ENCODE peak calls at places on chromosomes 3 and 15, in eight cellular contexts. U, C, K, S, E, P, Z and L are unnamed samples.
A peak's percentile ranks its signal among the peaks of the same experiment; 100 is the strongest.

GRCh38 chr3:195708066-195708465 is 12.7 kb upstream of the MUC20 start:
- DNase-seq in E (no peak), U (no peak), Z (no peak), S (no peak), K (no peak), P (no peak), C (no peak), L (no peak)

GRCh38 chr3:107630779-107631178 is 108.0 kb downstream of the BBX start:
- DNase-seq in U (no peak), E (no peak), S (no peak), K (no peak), Z (no peak), P (no peak), C (no peak), L (no peak)

GRCh38 chr15:42046597-42046996 is 25.8 kb upstream of the PLA2G4E start:
- DNase-seq in Z (no peak), K (no peak), P (peak; percentile 15), C (no peak), U (no peak), E (no peak), S (no peak), L (no peak)

GRCh38 chr15:74843891-74844299 is 939 bp upstream of the ULK3 start:
- DNase-seq in P (no peak), C (no peak), Z (peak; percentile 24), K (no peak), E (no peak), S (no peak), U (no peak), L (no peak)

GRCh38 chr3:124119056-124119721 is 127.3 kb upstream of the ROPN1 start:
- DNase-seq in P (no peak), C (peak; percentile 59), Z (no peak), U (no peak), E (no peak), S (no peak), K (peak; percentile 86), L (no peak)

GRCh38 chr3:123668906-123669305 is 84.1 kb upstream of the HACD2 start:
- DNase-seq in E (no peak), U (no peak), C (no peak), P (no peak), K (no peak), S (no peak), Z (no peak), L (no peak)

GRCh38 chr3:42032693-42033349 is 58.3 kb upstream of the TRAK1 start:
- DNase-seq in P (no peak), E (no peak), S (no peak), K (peak; percentile 97), Z (peak; percentile 91), U (no peak), C (peak; percentile 66), L (peak; percentile 24)

GRCh38 chr3:108153451-108153981 is 62.7 kb upstream of the CD47 start:
- DNase-seq in U (peak; percentile 68), P (peak; percentile 84), E (peak; percentile 48), S (no peak), C (peak; percentile 43), Z (peak; percentile 77), K (peak; percentile 49), L (peak; percentile 71)

GRCh38 chr15:65804252-65804931 is 12.3 kb upstream of the DENND4A start:
- DNase-seq in Z (no peak), S (no peak), P (no peak), C (no peak), E (no peak), K (no peak), U (no peak), L (no peak)

GRCh38 chr3:141476033-141476432 is 10.8 kb upstream of the RASA2 start:
- DNase-seq in Z (no peak), E (no peak), S (no peak), C (no peak), P (no peak), K (no peak), U (peak; percentile 66), L (no peak)

GRCh38 chr15:88274534-88275460 is 18.3 kb upstream of the NTRK3 start:
- DNase-seq in P (peak; percentile 94), S (no peak), Z (peak; percentile 81), E (peak; percentile 68), C (peak; percentile 46), K (no peak), U (peak; percentile 66), L (peak; percentile 42)

GRCh38 chr15:36782681-36783080 is 203.3 kb downstream of the CDIN1 start:
- DNase-seq in K (no peak), C (peak; percentile 50), S (no peak), E (no peak), U (no peak), Z (no peak), P (no peak), L (no peak)

GRCh38 chr15:66876423-66876730 is 174.3 kb downstream of the SMAD6 start:
- DNase-seq in S (no peak), E (no peak), K (no peak), U (no peak), P (peak; percentile 77), C (no peak), Z (no peak), L (peak; percentile 15)

GRCh38 chr15:59689626-59690236 is 611 bp upstream of the BNIP2 start:
- DNase-seq in K (peak; percentile 26), C (peak; percentile 59), U (peak; percentile 79), E (peak; percentile 58), Z (peak; percentile 76), P (peak; percentile 91), S (no peak), L (peak; percentile 94)

GRCh38 chr15:81853349-81853748 is 192.5 kb downstream of the MEX3B start:
- DNase-seq in Z (no peak), S (no peak), P (no peak), E (no peak), U (no peak), C (no peak), K (no peak), L (no peak)

GRCh38 chr3:42639192-42639591 is 14.3 kb upstream of the ZBTB47 start:
- DNase-seq in U (no peak), P (no peak), Z (no peak), K (no peak), C (no peak), S (no peak), E (no peak), L (no peak)

GRCh38 chr15:98548172-98548971 is 100.0 kb upstream of the IGF1R start:
- DNase-seq in C (peak; percentile 53), S (peak; percentile 30), U (no peak), Z (peak; percentile 80), K (peak; percentile 50), P (peak; percentile 89), E (peak; percentile 70), L (peak; percentile 72)

GRCh38 chr15:98549003-98549402 is 99.3 kb upstream of the IGF1R start:
- DNase-seq in S (no peak), E (no peak), K (no peak), U (no peak), P (no peak), C (no peak), Z (no peak), L (no peak)

GRCh38 chr15:98547255-98547654 is 101.1 kb upstream of the IGF1R start:
- DNase-seq in P (no peak), K (no peak), Z (no peak), C (no peak), E (no peak), U (no peak), S (no peak), L (no peak)

GRCh38 chr15:98546325-98546724 is 102.0 kb upstream of the IGF1R start:
- DNase-seq in E (no peak), Z (no peak), C (no peak), U (no peak), P (peak; percentile 45), S (no peak), K (no peak), L (no peak)

GRCh38 chr15:98547741-98548166 is 100.6 kb upstream of the IGF1R start:
- DNase-seq in S (no peak), C (no peak), P (peak; percentile 79), U (no peak), K (peak; percentile 6), Z (peak; percentile 44), E (no peak), L (peak; percentile 26)
- H3K9ac ChIP-seq in S (peak overlapping the region; percentile 77), C (no peak overlapping the region), P (no peak overlapping the region), U (no peak overlapping the region), K (peak overlapping the region; percentile 58), Z (no peak overlapping the region), E (peak overlapping the region; percentile 79), L (no peak overlapping the region)

GRCh38 chr15:40330368-40330836 is 6.9 kb downstream of the INAFM2 start:
- DNase-seq in E (no peak), K (peak; percentile 60), U (no peak), C (no peak), Z (no peak), P (no peak), S (no peak), L (no peak)

GRCh38 chr15:40328176-40328575 is 4.7 kb downstream of the INAFM2 start:
- DNase-seq in U (peak; percentile 36), K (peak; percentile 65), E (no peak), S (no peak), C (peak; percentile 39), Z (no peak), P (no peak), L (no peak)

GRCh38 chr15:40329804-40330203 is 6.3 kb downstream of the INAFM2 start:
- DNase-seq in S (no peak), E (no peak), K (no peak), P (no peak), U (no peak), Z (no peak), C (no peak), L (no peak)

GRCh38 chr15:40327338-40327917 is 3.9 kb downstream of the INAFM2 start:
- DNase-seq in E (no peak), P (no peak), C (no peak), K (no peak), Z (peak; percentile 60), U (peak; percentile 57), S (no peak), L (no peak)

DNA sequence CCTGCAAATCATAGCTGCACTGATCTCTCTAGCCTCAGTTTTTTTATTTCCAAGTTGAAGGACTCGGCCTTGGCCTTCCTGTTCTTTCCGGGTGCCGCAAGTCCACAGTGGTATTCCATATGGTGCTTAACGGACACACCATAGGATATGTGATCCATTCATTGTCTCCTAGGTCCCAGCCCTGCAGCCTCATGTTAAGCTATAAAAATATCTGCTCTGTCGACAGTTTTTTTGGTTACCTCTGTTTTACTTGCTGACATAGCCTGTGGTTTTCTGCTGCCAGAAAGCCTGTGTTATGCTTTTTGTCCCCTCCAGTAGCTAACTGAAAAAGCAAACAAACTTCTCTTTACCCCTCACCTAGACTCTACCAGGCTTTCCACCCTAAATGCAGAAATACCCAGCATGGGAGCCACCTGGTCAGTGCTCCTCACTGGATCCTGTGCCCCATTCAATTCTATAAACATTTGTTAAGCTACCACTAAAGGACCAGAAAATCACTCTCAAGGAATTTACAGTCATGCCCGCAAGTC is 5.3 kb downstream of the INAFM2 start:
- DNase-seq in P (no peak), K (no peak), C (peak; percentile 12), U (peak; percentile 84), Z (no peak), S (no peak), E (no peak), L (no peak)
- H3K9ac ChIP-seq in P (no peak overlapping the region), K (peak overlapping the region; percentile 4), C (no peak overlapping the region), U (peak overlapping the region; percentile 51), Z (no peak overlapping the region), S (no peak overlapping the region), E (no peak overlapping the region), L (no peak overlapping the region)

GRCh38 chr3:192727032-192727847 is at the start of gene FGF12:
- DNase-seq in S (no peak), U (peak; percentile 96), P (peak; percentile 99), K (peak; percentile 13), C (peak; percentile 5), E (peak; percentile 84), Z (peak; percentile 96), L (peak; percentile 29)
- H3K9ac ChIP-seq in S (no peak within 1 kb of the TSS), U (no peak within 1 kb of the TSS), P (no peak within 1 kb of the TSS), K (no peak within 1 kb of the TSS), C (no peak within 1 kb of the TSS), E (no peak within 1 kb of the TSS), Z (no peak within 1 kb of the TSS), L (no peak within 1 kb of the TSS)

GRCh38 chr3:184384342-184384741 is 4.5 kb downstream of the CHRD start:
- DNase-seq in U (no peak), E (no peak), P (no peak), K (no peak), Z (no peak), C (no peak), S (no peak), L (no peak)
- H3K9ac ChIP-seq in U (no peak overlapping the region), E (no peak overlapping the region), P (no peak overlapping the region), K (no peak overlapping the region), Z (no peak overlapping the region), C (no peak overlapping the region), S (no peak overlapping the region), L (no peak overlapping the region)